ENCODE peak calls at places on chromosomes 4 and X, in six cellular contexts. L is NCI-H526 treated with DMSO at 0.1 percent for 48 hours, V is SHP77, C is GM19239, B is non-pigmented ciliary epithelial cell, F is EL. P is an unnamed sample.

GRCh38 chr4:158856852-158857251 is 88.0 kb downstream of the FNIP2 start:
- DNase-seq in L (peak), B (no peak), F (peak), C (no peak), V (no peak), P (peak)

GRCh38 chrX:154724999-154725756 is 25.7 kb downstream of the GAB3 start:
- DNase-seq in F (no peak), V (no peak), B (no peak), L (no peak), C (no peak), P (no peak)

GRCh38 chr4:70908993-70909556 is 6.9 kb downstream of the MOB1B start:
- DNase-seq in B (no peak), L (peak), V (no peak), C (no peak), F (no peak), P (no peak)

GRCh38 chr4:65083076-65083475 is 587.2 kb downstream of the EPHA5 start:
- DNase-seq in V (no peak), C (no peak), L (no peak), F (no peak), B (no peak), P (no peak)

GRCh38 chrX:130669233-130669632 is 233.8 kb downstream of the ENOX2 start:
- DNase-seq in V (no peak), L (no peak), B (peak), C (no peak), F (peak), P (no peak)

GRCh38 chr4:33104190-33104773 is 2384.1 kb downstream of the PCDH7 start:
- DNase-seq in C (no peak), V (no peak), F (no peak), L (peak), B (peak), P (no peak)

GRCh38 chr4:149161247-149161646 is 654.4 kb downstream of the IQCM start:
- DNase-seq in L (no peak), V (no peak), B (no peak), F (peak), C (no peak), P (no peak)

GRCh38 chr4:29966386-29966785 is 753.8 kb upstream of the PCDH7 start:
- DNase-seq in C (no peak), L (no peak), V (no peak), B (no peak), F (no peak), P (no peak)

GRCh38 chrX:149762696-149763614 is 10.9 kb upstream of the HSFX1 start:
- DNase-seq in F (no peak), L (no peak), B (no peak), C (no peak), V (no peak), P (no peak)

GRCh38 chr4:61520688-61521160 is 320.6 kb downstream of the ADGRL3 start:
- DNase-seq in B (peak), C (no peak), V (no peak), F (no peak), L (no peak), P (no peak)

GRCh38 chrX:45110494-45110893 is 90.2 kb downstream of the DIPK2B start:
- DNase-seq in B (no peak), F (no peak), C (no peak), L (no peak), V (no peak), P (no peak)

GRCh38 chr4:10866691-10867090 is 182.1 kb upstream of the CLNK start:
- DNase-seq in V (no peak), C (no peak), L (no peak), F (no peak), B (no peak), P (no peak)

GRCh38 chr4:184170996-184171395 is 46.7 kb downstream of the ENPP6 start:
- DNase-seq in V (peak), L (peak), F (peak), C (no peak), B (peak), P (peak)

P was measured in AG04450.